ENCODE peak calls at places on chromosomes 5 and 9, in six cellular contexts. G is CD8-positive, alpha-beta memory T cell; O is WERI-Rb-1; E is heart left ventricle; W is transverse colon; K is adipocyte. B is an unnamed sample. For H3K9me3, the result is how much of the 10 kb centered on the place peaks cover.

GRCh38 chr5:122523776-122524175 is 211.7 kb downstream of the SNCAIP start:
- DNase-seq in W (no peak), K (no peak), G (no peak), O (no peak), E (no peak), B (no peak)

GRCh38 chr5:168852329-168852728 is 273.2 kb upstream of the PANK3 start:
- DNase-seq in O (no peak), G (no peak), K (no peak), W (no peak), E (no peak), B (no peak)

GRCh38 chr9:128108784-128109709 is 18.5 kb downstream of the PTGES2 start:
- DNase-seq in O (peak), G (no peak), E (peak), K (no peak), W (peak), B (no peak)

GRCh38 chr5:76604838-76605237 is 18.4 kb downstream of the F2RL2 start:
- DNase-seq in G (no peak), W (no peak), E (no peak), K (peak), O (no peak), B (no peak)

GRCh38 chr5:93620487-93621339 is 37.7 kb downstream of the NR2F1 start:
- DNase-seq in E (peak), O (peak), W (peak), K (peak), G (peak), B (peak)

GRCh38 chr9:98834386-98834785 is 26.9 kb downstream of the GALNT12 start:
- DNase-seq in E (no peak), O (no peak), W (no peak), K (no peak), G (no peak), B (no peak)

GRCh38 chr9:91711755-91712591 is 238.1 kb downstream of the ROR2 start:
- DNase-seq in O (no peak), G (peak), K (no peak), W (peak), E (no peak), B (peak)

GRCh38 chr9:2253814-2254550 is 238.8 kb downstream of the SMARCA2 start:
- DNase-seq in G (no peak), W (no peak), K (no peak), E (no peak), O (no peak), B (no peak)

GRCh38 chr5:75007537-75007847 is 44.9 kb downstream of the GCNT4 start:
- DNase-seq in W (no peak), E (no peak), O (no peak), G (no peak), K (peak), B (no peak)

GRCh38 chr5:67983251-67983941 is 232.2 kb upstream of the PIK3R1 start:
- DNase-seq in E (no peak), G (no peak), O (no peak), W (no peak), K (peak), B (no peak)

GRCh38 chr5:102807878-102808502 is 52.9 kb downstream of the PAM start:
- DNase-seq in K (no peak), W (peak), E (no peak), G (no peak), O (no peak), B (no peak)

GRCh38 chr5:97629281-97629680 is 446.2 kb upstream of the RIOK2 start:
- DNase-seq in E (peak), O (no peak), K (peak), W (no peak), G (no peak), B (no peak)

GRCh38 chr9:127942152-127943010 is 4.7 kb upstream of the DPM2 start:
- DNase-seq in K (peak), E (peak), G (peak), W (peak), O (peak), B (no peak)

GRCh38 chr5:68652507-68652906 is 437.0 kb downstream of the PIK3R1 start:
- DNase-seq in O (no peak), G (no peak), K (peak), E (no peak), W (no peak), B (no peak)

GRCh38 chr9:86822414-86822813 is 124.9 kb downstream of the GAS1 start:
- DNase-seq in E (no peak), G (no peak), W (no peak), O (no peak), K (peak), B (no peak)

GRCh38 chr5:141477169-141477568 is 1.4 kb downstream of the PCDHGC3 start:
- DNase-seq in W (no peak), O (no peak), E (no peak), K (peak), G (no peak), B (no peak)

GRCh38 chr9:71590362-71590761 is 178.0 kb downstream of the CEMIP2 start:
- DNase-seq in K (no peak), W (no peak), E (no peak), O (no peak), G (no peak), B (no peak)

GRCh38 chr5:172769598-172770373 is 1.2 kb downstream of the DUSP1 start:
- DNase-seq in G (peak), W (peak), E (peak), O (no peak), K (peak), B (no peak)

GRCh38 chr9:125428060-125428481 is 166.4 kb downstream of the GAPVD1 start:
- DNase-seq in G (no peak), E (peak), W (no peak), K (no peak), O (peak), B (no peak)

GRCh38 chr9:76868897-76869296 is 37.0 kb downstream of the PRUNE2 start:
- DNase-seq in O (peak), K (no peak), G (no peak), W (no peak), E (no peak), B (no peak)

GRCh38 chr5:6504677-6505414 is 56.2 kb downstream of the UBE2QL1 start:
- DNase-seq in W (no peak), E (no peak), O (no peak), K (no peak), G (no peak), B (no peak)

GRCh38 chr5:50691399-50692016 is 25.1 kb downstream of the PARP8 start:
- DNase-seq in G (no peak), W (no peak), K (no peak), E (no peak), O (no peak), B (no peak)

GRCh38 chr5:28473531-28474107 is 1435.2 kb upstream of the CDH9 start:
- DNase-seq in E (no peak), K (peak), O (peak), W (no peak), G (no peak), B (no peak)

GRCh38 chr9:122228191-122228905 is 409 bp downstream of the LHX6 start:
- DNase-seq in K (peak), G (no peak), E (no peak), W (no peak), O (no peak), B (no peak)

GRCh38 chr5:91419571-91420537 is 36.7 kb upstream of the ARRDC3 start:
- DNase-seq in O (peak), E (peak), K (peak), G (peak), W (peak), B (peak)

GRCh38 chr9:135647897-135648296 is 8.6 kb upstream of the GLT6D1 start:
- DNase-seq in W (no peak), G (no peak), E (no peak), K (no peak), O (no peak), B (no peak)
- H3K9me3 ChIP-seq in W (under half), G (under half), E (under half), K (half or more), O (under half), B (under half)

GRCh38 chr5:81290146-81290545 is 11.2 kb upstream of the ZCCHC9 start:
- DNase-seq in W (no peak), E (no peak), G (no peak), O (no peak), K (peak), B (no peak)

GRCh38 chr5:81288021-81288433 is 13.4 kb upstream of the ZCCHC9 start:
- DNase-seq in W (no peak), G (no peak), O (no peak), E (no peak), K (no peak), B (no peak)

GRCh38 chr5:81297531-81297930 is 3.9 kb upstream of the ZCCHC9 start:
- DNase-seq in G (no peak), W (no peak), O (no peak), E (no peak), K (no peak), B (no peak)

GRCh38 chr5:81286059-81286617 is 15.2 kb upstream of the ZCCHC9 start:
- DNase-seq in E (no peak), K (no peak), G (no peak), W (no peak), O (no peak), B (no peak)

GRCh38 chr5:81292130-81292529 is 9.3 kb upstream of the ZCCHC9 start:
- DNase-seq in K (no peak), E (no peak), W (no peak), G (no peak), O (no peak), B (no peak)
- H3K9me3 ChIP-seq in K (under half), E (under half), W (under half), G (under half), O (under half), B (under half)

DNA sequence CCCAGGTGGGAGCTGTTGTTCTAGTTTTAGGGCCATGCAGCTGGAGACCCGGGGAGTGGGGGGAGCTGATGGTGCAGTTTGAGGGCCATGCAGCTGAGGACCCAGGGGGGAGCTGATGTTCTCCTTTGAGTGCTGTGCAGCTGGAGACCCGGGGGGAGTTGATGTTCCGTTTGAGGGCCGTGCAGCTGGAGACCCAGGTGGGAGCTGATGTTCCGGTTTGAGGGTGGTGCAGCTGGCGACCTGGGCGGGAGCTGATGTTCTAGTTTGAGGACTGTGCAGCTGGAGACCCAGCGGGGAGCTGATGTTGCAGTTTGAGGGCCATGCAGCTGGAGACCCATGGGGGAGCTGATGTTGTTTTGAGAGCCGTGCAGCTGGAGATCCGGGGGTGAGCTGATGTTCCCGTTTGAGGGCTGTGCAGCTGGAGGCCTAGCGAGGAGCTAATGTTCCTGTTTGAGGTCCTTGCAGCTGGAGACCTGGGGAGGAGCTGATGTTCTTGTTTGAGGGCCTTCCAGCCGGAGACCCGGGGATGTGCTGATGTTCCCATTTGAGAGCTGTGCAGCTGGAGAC is 14.6 kb downstream of the PDCD6 start:
- DNase-seq in O (no peak), W (peak), G (no peak), E (no peak), K (no peak), B (no peak)
- H3K9me3 ChIP-seq in O (under half), W (under half), G (under half), E (under half), K (under half), B (under half)

DNA sequence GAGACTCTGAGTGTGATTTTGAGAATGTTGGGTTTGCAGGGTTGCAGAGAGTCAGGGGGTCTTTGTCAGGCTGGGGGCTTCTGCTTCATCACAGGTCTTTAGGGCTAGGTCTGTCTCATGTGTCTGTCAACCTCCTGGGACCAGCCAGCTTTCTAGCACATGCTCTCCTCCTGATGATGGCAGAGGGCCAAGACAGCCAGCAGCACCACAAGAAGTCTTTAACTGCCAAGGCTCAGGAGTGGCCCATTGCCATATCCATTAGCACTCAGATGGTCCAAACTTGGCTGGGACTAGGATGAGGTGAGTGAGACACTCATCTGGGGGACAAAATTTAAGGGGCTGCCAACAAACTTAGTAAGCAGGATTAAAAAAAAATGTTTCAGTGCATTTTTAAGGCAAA is 384.2 kb upstream of the CDH10 start:
- DNase-seq in K (no peak), W (no peak), G (no peak), O (no peak), E (peak), B (no peak)
- H3K9me3 ChIP-seq in K (under half), W (under half), G (under half), O (under half), E (under half), B (under half)

DNA sequence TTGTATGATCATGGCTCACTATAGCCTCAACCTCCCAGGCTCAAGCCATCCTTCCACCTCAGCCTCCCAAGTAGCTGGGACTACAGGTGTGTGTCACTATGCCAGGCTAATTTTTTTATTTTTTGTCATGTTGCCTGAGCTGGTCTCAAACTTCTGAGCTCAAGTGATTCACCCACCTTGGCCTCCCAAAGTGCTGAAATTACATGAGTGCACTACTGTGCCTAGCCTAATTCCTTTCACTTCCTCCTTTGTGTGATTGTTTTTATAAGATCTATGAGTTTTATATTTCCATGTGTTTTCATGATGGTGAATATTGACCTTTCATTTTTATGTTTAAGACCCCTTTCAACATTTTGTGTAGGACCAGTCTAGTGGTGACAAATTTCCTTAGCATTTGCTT is 55.2 kb upstream of the IL12B start:
- DNase-seq in W (no peak), K (no peak), G (no peak), E (no peak), O (no peak), B (no peak)
- H3K9me3 ChIP-seq in W (under half), K (half or more), G (under half), E (under half), O (under half), B (under half)

DNA sequence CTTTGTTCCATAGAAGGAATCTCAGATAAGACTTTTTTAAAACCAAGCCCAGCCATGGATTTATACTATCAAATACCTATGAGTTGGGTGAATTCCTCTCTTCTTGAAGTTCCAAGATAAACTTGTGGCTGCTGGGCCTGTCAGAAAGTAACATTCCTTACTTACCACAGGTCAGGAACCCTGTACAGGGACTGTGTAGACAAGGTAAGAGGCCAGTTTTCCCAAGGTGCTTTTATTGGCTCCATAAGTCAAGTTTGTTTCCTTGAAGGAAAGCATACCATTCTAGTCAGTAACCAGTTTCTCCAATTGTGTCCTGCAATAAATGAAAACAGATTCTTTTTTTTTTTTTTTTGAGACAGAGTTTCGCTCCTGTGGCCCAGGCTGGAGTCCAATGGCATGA is 8.8 kb upstream of the CLTB start:
- DNase-seq in K (no peak), W (no peak), E (no peak), O (no peak), G (no peak), B (no peak)
- H3K9me3 ChIP-seq in K (under half), W (under half), E (under half), O (under half), G (under half), B (under half)

B was measured in effector memory CD4-positive, alpha-beta T cell.